ENCODE peak calls at places on chromosomes 16 and 17, in six cellular contexts. One of them, this sample, is unnamed.
A peak's percentile ranks its signal among the peaks of the same experiment; 100 is the strongest.

GRCh38 chr17:33750943-33751701 is 458.0 kb upstream of the ASIC2 start:
- DNase-seq in stimulated activated CD4-positive, alpha-beta T cell treated with anti-CD3 and anti-CD28 coated beads, Interleukin-1b, Interleukin-23, amount 100 ng/mL, for 24 hours: peak; percentile 49
- DNase-seq in H9: peak; percentile 92
- DNase-seq in amniotic stem cell: peak; percentile 25
- DNase-seq in activated T-cell treated with anti-CD3 and anti-CD28 coated beads for 1 hour: peak; percentile 53
- DNase-seq in ureter: peak; percentile 79
- DNase-seq in this sample: peak; percentile 79

GRCh38 chr17:62718420-62718819 is 89.7 kb downstream of the MARCHF10 start:
- DNase-seq in ureter: no peak
- DNase-seq in activated T-cell treated with anti-CD3 and anti-CD28 coated beads for 1 hour: no peak
- DNase-seq in stimulated activated CD4-positive, alpha-beta T cell treated with anti-CD3 and anti-CD28 coated beads, Interleukin-1b, Interleukin-23, amount 100 ng/mL, for 24 hours: no peak
- DNase-seq in H9: peak; percentile 21
- DNase-seq in amniotic stem cell: no peak
- DNase-seq in this sample: no peak

GRCh38 chr16:11405331-11406176 is 60.3 kb downstream of the RMI2 start:
- DNase-seq in ureter: no peak
- DNase-seq in H9: peak; percentile 75
- DNase-seq in stimulated activated CD4-positive, alpha-beta T cell treated with anti-CD3 and anti-CD28 coated beads, Interleukin-1b, Interleukin-23, amount 100 ng/mL, for 24 hours: peak; percentile 45
- DNase-seq in amniotic stem cell: no peak
- DNase-seq in activated T-cell treated with anti-CD3 and anti-CD28 coated beads for 1 hour: peak; percentile 26
- DNase-seq in this sample: peak; percentile 56

GRCh38 chr16:89805136-89805905 is 11.1 kb downstream of the FANCA start:
- DNase-seq in amniotic stem cell: no peak
- DNase-seq in H9: no peak
- DNase-seq in ureter: no peak
- DNase-seq in activated T-cell treated with anti-CD3 and anti-CD28 coated beads for 1 hour: no peak
- DNase-seq in stimulated activated CD4-positive, alpha-beta T cell treated with anti-CD3 and anti-CD28 coated beads, Interleukin-1b, Interleukin-23, amount 100 ng/mL, for 24 hours: no peak
- DNase-seq in this sample: no peak

GRCh38 chr17:21460358-21460757 is 84.2 kb downstream of the KCNJ12 start:
- DNase-seq in amniotic stem cell: no peak
- DNase-seq in H9: no peak
- DNase-seq in stimulated activated CD4-positive, alpha-beta T cell treated with anti-CD3 and anti-CD28 coated beads, Interleukin-1b, Interleukin-23, amount 100 ng/mL, for 24 hours: no peak
- DNase-seq in activated T-cell treated with anti-CD3 and anti-CD28 coated beads for 1 hour: no peak
- DNase-seq in ureter: no peak
- DNase-seq in this sample: no peak

GRCh38 chr17:67488161-67488560 is 111.1 kb downstream of the PITPNC1 start:
- DNase-seq in activated T-cell treated with anti-CD3 and anti-CD28 coated beads for 1 hour: no peak
- DNase-seq in stimulated activated CD4-positive, alpha-beta T cell treated with anti-CD3 and anti-CD28 coated beads, Interleukin-1b, Interleukin-23, amount 100 ng/mL, for 24 hours: no peak
- DNase-seq in ureter: no peak
- DNase-seq in H9: peak; percentile 35
- DNase-seq in amniotic stem cell: no peak
- DNase-seq in this sample: no peak

GRCh38 chr16:12504312-12504711 is 299.4 kb downstream of the CPPED1 start:
- DNase-seq in amniotic stem cell: no peak
- DNase-seq in ureter: no peak
- DNase-seq in activated T-cell treated with anti-CD3 and anti-CD28 coated beads for 1 hour: no peak
- DNase-seq in H9: no peak
- DNase-seq in stimulated activated CD4-positive, alpha-beta T cell treated with anti-CD3 and anti-CD28 coated beads, Interleukin-1b, Interleukin-23, amount 100 ng/mL, for 24 hours: no peak
- DNase-seq in this sample: no peak

GRCh38 chr17:42472709-42473521 is 14.2 kb downstream of the ATP6V0A1 start:
- DNase-seq in H9: no peak
- DNase-seq in amniotic stem cell: no peak
- DNase-seq in stimulated activated CD4-positive, alpha-beta T cell treated with anti-CD3 and anti-CD28 coated beads, Interleukin-1b, Interleukin-23, amount 100 ng/mL, for 24 hours: no peak
- DNase-seq in activated T-cell treated with anti-CD3 and anti-CD28 coated beads for 1 hour: no peak
- DNase-seq in ureter: no peak
- DNase-seq in this sample: no peak

GRCh38 chr17:71163121-71163812 is 957.6 kb upstream of the SOX9 start:
- DNase-seq in activated T-cell treated with anti-CD3 and anti-CD28 coated beads for 1 hour: no peak
- DNase-seq in ureter: no peak
- DNase-seq in amniotic stem cell: no peak
- DNase-seq in H9: no peak
- DNase-seq in stimulated activated CD4-positive, alpha-beta T cell treated with anti-CD3 and anti-CD28 coated beads, Interleukin-1b, Interleukin-23, amount 100 ng/mL, for 24 hours: no peak
- DNase-seq in this sample: no peak

GRCh38 chr16:15777533-15778203 is 79.2 kb downstream of the MYH11 start:
- DNase-seq in activated T-cell treated with anti-CD3 and anti-CD28 coated beads for 1 hour: no peak
- DNase-seq in H9: peak; percentile 73
- DNase-seq in amniotic stem cell: no peak
- DNase-seq in stimulated activated CD4-positive, alpha-beta T cell treated with anti-CD3 and anti-CD28 coated beads, Interleukin-1b, Interleukin-23, amount 100 ng/mL, for 24 hours: no peak
- DNase-seq in ureter: no peak
- DNase-seq in this sample: peak; percentile 75

This sample was measured in neural progenitor cell.